ENCODE peak calls at places on chromosomes 13 and 19, in four cellular contexts. F, C, B and Z are unnamed samples.

GRCh38 chr13:43085545-43085944 is 62.2 kb downstream of the DNAJC15 start:
- DNase-seq in F (no peak), C (no peak), B (peak; percentile 61), Z (no peak)

GRCh38 chr19:45798995-45799517 is 6.4 kb upstream of the DMWD start:
- DNase-seq in F (peak; percentile 83), C (peak; percentile 72), B (peak; percentile 83), Z (peak; percentile 54)

GRCh38 chr13:50127726-50128291 is 112.6 kb downstream of the KCNRG start:
- DNase-seq in F (peak; percentile 68), C (peak; percentile 56), B (no peak), Z (peak; percentile 46)

GRCh38 chr19:1027020-1027952 is 878 bp downstream of the CNN2 start:
- DNase-seq in F (no peak), C (no peak), B (no peak), Z (peak; percentile 44)

GRCh38 chr19:44757057-44757734 is 8.7 kb downstream of the BCL3 start:
- DNase-seq in F (peak; percentile 66), C (no peak), B (peak; percentile 73), Z (no peak)

GRCh38 chr13:32203736-32204135 is 111.4 kb downstream of the ZAR1L start:
- DNase-seq in F (no peak), C (no peak), B (no peak), Z (no peak)

GRCh38 chr13:26971990-26972888 is 199.4 kb downstream of the USP12 start:
- DNase-seq in F (peak; percentile 70), C (peak; percentile 83), B (peak; percentile 20), Z (peak; percentile 84)

GRCh38 chr13:71137106-71137505 is 729.9 kb downstream of the DACH1 start:
- DNase-seq in F (no peak), C (no peak), B (no peak), Z (no peak)

GRCh38 chr13:40558656-40559055 is 107.8 kb downstream of the FOXO1 start:
- DNase-seq in F (no peak), C (no peak), B (no peak), Z (no peak)

GRCh38 chr13:24502567-24503375 is 9.8 kb downstream of the PARP4 start:
- DNase-seq in F (no peak), C (no peak), B (peak; percentile 53), Z (peak; percentile 58)

GRCh38 chr13:29800687-29801086 is 49.7 kb downstream of the UBL3 start:
- DNase-seq in F (no peak), C (peak; percentile 27), B (no peak), Z (peak; percentile 68)

GRCh38 chr13:25933520-25933919 is 118.3 kb downstream of the SHISA2 start:
- DNase-seq in F (no peak), C (no peak), B (no peak), Z (no peak)

DNA sequence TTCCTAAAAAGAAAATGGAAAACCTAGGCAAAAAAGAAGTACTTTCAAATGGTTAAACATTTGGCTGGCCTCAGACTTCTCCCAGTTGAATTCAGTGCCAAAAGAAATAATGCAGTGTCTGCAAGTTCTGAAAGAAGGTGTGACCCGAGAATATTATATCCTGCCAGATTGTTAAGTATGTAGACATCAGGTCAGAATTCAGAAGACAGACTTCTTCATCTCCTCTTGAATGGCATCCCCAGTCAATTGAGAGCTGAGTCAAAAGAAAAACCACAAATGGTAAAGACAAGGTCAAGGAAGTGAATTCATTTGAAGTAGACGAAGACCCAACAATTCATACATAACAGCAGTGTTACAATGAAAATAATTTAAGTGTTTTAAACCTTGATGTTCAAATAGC is 194.5 kb downstream of the NBEA start:
- DNase-seq in F (no peak), C (no peak), B (no peak), Z (no peak)
- H3K56ac ChIP-seq in F (no peak overlapping the region), C (no peak overlapping the region), B (no peak overlapping the region), Z (no peak overlapping the region)

GRCh38 chr19:50379602-50380001 is 3.3 kb downstream of the NR1H2 start:
- DNase-seq in F (no peak), C (no peak), B (no peak), Z (no peak)

GRCh38 chr19:50381881-50382729 is 2.0 kb upstream of the POLD1 start:
- DNase-seq in F (no peak), C (no peak), B (no peak), Z (no peak)

GRCh38 chr19:50378863-50379236 is 2.6 kb downstream of the NR1H2 start:
- DNase-seq in F (no peak), C (no peak), B (no peak), Z (no peak)

GRCh38 chr19:50380137-50380536 is 3.9 kb downstream of the NR1H2 start:
- DNase-seq in F (no peak), C (no peak), B (peak; percentile 27), Z (no peak)

DNA sequence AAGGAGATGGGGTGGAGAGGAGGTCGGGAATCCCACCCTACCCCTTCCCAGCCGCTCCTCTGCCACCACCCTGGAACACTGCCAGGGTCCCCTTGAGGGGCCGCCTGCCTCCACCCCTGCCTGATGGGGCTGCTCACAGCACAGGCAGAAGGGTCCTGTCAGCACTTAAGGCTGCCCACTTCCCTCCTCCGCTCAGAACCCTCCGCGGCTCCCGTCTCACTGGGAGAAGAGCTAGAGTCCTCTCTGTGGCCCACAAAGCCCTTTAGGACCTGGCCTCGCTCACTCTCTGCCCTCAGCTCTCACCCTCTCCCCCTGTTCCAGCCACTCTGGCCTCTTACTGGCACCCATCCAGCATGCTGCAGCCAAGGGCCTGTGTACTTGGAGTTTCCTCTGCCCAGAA is 3.4 kb upstream of the POLD1 start:
- DNase-seq in F (no peak), C (no peak), B (no peak), Z (no peak)
- H3K56ac ChIP-seq in F (no peak overlapping the region), C (no peak overlapping the region), B (no peak overlapping the region), Z (no peak overlapping the region)

GRCh38 chr19:38182536-38183210 is 41.3 kb downstream of the DPF1 start:
- DNase-seq in F (no peak), C (no peak), B (no peak), Z (no peak)

GRCh38 chr19:38184815-38185214 is 39.2 kb downstream of the DPF1 start:
- DNase-seq in F (no peak), C (no peak), B (no peak), Z (no peak)

GRCh38 chr19:38180071-38180470 is 44.0 kb downstream of the DPF1 start:
- DNase-seq in F (no peak), C (no peak), B (no peak), Z (no peak)

GRCh38 chr19:38183227-38183914 is 40.7 kb downstream of the DPF1 start:
- DNase-seq in F (peak; percentile 93), C (peak; percentile 82), B (no peak), Z (peak; percentile 68)
- H3K56ac ChIP-seq in F (no peak overlapping the region), C (no peak overlapping the region), B (no peak overlapping the region), Z (peak overlapping the region; percentile 69)

DNA sequence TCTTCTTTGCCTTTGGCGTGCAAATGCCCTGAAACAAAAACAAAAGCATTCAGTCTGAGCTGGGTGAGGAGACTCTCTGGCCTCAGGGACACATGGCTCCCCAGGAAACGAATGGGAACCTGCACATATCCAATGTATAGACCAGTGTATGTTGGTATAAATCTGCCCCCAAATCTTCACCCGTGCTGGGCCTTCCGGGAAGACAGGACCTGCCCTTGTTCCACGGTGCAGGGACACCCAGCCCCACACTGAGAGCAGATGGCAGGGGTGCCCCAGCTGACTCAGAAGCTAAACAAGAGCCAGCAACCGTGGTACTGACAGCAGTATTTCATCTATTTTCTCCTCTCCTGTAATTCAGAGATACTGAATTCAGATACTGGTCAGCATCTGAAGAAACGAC is 42.4 kb downstream of the CARS2 start:
- DNase-seq in F (no peak), C (no peak), B (no peak), Z (no peak)
- H3K56ac ChIP-seq in F (no peak overlapping the region), C (no peak overlapping the region), B (no peak overlapping the region), Z (no peak overlapping the region)